ENCODE peak calls at places on chromosomes 12 and 14, in four cellular contexts. T, N, U and W are unnamed samples.

GRCh38 chr14:24243336-24243836 is 963 bp upstream of the TINF2 start:
- DNase-seq in T (peak), N (peak), U (no peak), W (no peak)

GRCh38 chr12:1034243-1034642 is 43.2 kb downstream of the ERC1 start:
- DNase-seq in N (no peak), U (no peak), T (no peak), W (no peak)

GRCh38 chr12:78928200-78929074 is 63.9 kb downstream of the SYT1 start:
- DNase-seq in T (no peak), U (no peak), N (no peak), W (no peak)

GRCh38 chr12:94110258-94110657 is 38.1 kb upstream of the PLXNC1 start:
- DNase-seq in U (no peak), T (no peak), N (peak), W (no peak)

GRCh38 chr14:81087230-81087629 is 131.8 kb downstream of the TSHR start:
- DNase-seq in T (no peak), U (no peak), N (no peak), W (no peak)

GRCh38 chr12:82904219-82904795 is 217.6 kb downstream of the TMTC2 start:
- DNase-seq in N (no peak), T (no peak), U (no peak), W (no peak)

GRCh38 chr14:82757775-82758174 is 1224.1 kb upstream of the SEL1L start:
- DNase-seq in N (no peak), U (no peak), T (no peak), W (no peak)

GRCh38 chr14:90409209-90409730 is 12.4 kb downstream of the CALM1 start:
- DNase-seq in T (peak), N (no peak), U (peak), W (no peak)

GRCh38 chr14:93981316-93981715 is 4.9 kb upstream of the ASB2 start:
- DNase-seq in T (no peak), N (peak), U (no peak), W (no peak)

GRCh38 chr14:39988939-39989338 is 556.7 kb upstream of the FBXO33 start:
- DNase-seq in N (peak), T (no peak), U (no peak), W (no peak)

GRCh38 chr12:32051511-32052299 is 54.9 kb upstream of the BICD1 start:
- DNase-seq in N (no peak), T (no peak), U (no peak), W (no peak)

GRCh38 chr14:101851716-101852395 is 90.3 kb downstream of the PPP2R5C start:
- DNase-seq in U (no peak), T (no peak), N (no peak), W (no peak)

GRCh38 chr12:108839011-108839889 is 18.1 kb downstream of the SSH1 start:
- DNase-seq in U (peak), N (no peak), T (peak), W (peak)

GRCh38 chr14:49193365-49194050 is 392.7 kb downstream of the RPS29 start:
- DNase-seq in N (no peak), T (no peak), U (no peak), W (no peak)

GRCh38 chr14:53879022-53879686 is 77.5 kb downstream of the BMP4 start:
- DNase-seq in U (no peak), N (no peak), T (no peak), W (no peak)

GRCh38 chr12:47458273-47458672 is 247.6 kb downstream of the RPAP3 start:
- DNase-seq in T (peak), N (no peak), U (no peak), W (no peak)

GRCh38 chr14:57712101-57712500 is 153.8 kb downstream of the SLC35F4 start:
- DNase-seq in U (no peak), T (no peak), N (no peak), W (no peak)

GRCh38 chr14:100107236-100107635 is 42.0 kb downstream of the EVL start:
- DNase-seq in T (no peak), N (no peak), U (no peak), W (no peak)

GRCh38 chr12:11797317-11797913 is 147.9 kb downstream of the ETV6 start:
- DNase-seq in U (no peak), T (no peak), N (no peak), W (no peak)

GRCh38 chr12:6605425-6606330 is 1.5 kb downstream of the CHD4 start:
- DNase-seq in N (peak), T (peak), U (peak), W (peak)

GRCh38 chr12:6608592-6609311 is 1.6 kb upstream of the CHD4 start:
- DNase-seq in N (peak), T (no peak), U (no peak), W (peak)

GRCh38 chr12:6606331-6607131 is 648 bp downstream of the CHD4 start:
- DNase-seq in T (peak), N (peak), U (peak), W (peak)

GRCh38 chr12:6604254-6605029 is 2.7 kb downstream of the CHD4 start:
- DNase-seq in T (no peak), N (no peak), U (no peak), W (peak)

DNA sequence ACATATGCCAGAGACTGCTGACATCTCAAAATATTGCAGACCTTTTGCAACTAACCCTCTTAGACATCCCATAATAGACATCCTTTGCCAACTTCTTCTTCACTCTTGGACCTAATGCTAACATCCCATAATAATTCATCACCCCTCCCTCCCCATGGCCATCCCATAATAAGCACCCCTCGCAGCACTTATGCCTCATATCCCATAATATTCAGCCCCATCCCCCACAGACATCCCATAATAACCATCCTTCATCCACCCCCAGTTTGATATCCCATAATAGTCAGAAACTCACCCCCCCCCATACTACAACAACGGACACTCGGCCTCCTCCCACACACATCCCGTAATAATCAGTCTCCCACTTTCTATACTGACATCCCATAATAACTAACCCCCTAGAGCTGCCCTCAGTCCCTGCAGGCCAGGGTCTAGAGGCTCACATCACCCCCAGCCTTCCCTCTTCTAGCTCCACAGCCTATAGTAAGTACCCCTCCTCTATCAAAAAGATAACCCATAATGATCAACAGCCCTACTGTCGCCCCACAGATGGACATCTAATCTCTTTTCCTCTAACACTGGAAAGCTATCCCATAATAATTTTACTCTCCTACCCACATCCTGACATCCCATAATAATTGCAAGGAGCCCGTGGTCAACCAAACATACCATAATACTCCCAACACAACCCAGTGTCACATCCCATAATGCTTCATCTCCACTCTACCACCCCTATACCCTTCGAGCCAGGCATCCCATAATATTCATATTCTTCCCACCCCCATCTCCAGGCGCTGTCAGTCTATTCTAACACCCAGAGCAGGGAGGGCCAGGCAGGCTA is 792 bp upstream of the CHD4 start:
- DNase-seq in T (peak), U (peak), N (peak), W (peak)
- H3K27ac ChIP-seq in T (peak), U (peak), N (peak), W (peak)

DNA sequence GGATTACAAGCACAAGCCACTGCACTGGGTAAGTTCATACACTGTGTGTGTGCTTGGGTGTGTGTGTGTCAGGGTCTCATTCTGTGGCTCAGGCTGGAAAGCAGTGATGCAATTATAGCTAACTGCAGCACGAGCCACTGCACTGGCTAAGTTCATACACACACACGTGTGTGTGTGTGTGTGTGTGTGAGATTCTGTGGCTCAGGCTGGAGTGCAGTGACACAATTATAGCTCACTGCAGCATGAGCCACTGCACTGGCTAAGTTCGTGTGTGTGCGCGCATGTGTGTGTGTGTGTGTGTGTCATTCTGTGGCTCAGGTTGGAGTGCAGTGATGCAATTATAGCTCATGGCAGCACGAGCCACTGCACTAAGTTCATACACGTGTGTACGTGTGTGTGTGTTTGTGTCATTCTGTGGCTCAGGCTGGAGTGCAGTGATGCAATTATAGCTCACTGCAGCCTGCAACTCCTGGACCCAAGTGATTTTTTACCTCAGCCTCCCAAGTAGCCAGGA is 85.4 kb downstream of the HECTD1 start:
- DNase-seq in T (no peak), U (no peak), N (no peak), W (no peak)
- TF ChIP-seq CTCF in T (no peak), U (no peak), N (no peak), W (no peak)

DNA sequence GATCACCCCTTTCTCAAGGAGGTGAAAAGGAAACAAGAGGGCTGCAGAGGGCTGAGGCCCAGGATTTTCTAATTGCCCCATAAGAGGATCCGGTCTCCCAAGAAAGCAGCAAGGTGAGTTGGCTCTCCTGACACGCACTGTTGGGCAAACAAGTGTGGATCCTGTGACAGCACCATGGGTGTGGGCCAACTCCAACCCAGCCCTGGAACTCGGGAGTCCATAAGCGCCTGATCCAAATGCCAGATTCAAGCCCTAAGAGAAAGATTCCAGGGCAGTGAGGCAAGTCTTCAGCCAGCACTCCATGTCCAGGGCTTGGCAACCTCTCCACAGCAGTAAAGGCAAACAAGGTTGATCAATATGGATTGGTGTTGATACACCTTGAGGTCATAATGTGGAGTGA is 33.1 kb downstream of the KCNA5 start:
- DNase-seq in U (peak), T (no peak), N (no peak), W (no peak)
- H3K27ac ChIP-seq in U (no peak), T (no peak), N (no peak), W (no peak)

GRCh38 chr12:119644930-119645329 is 23.0 kb upstream of the PRKAB1 start:
- DNase-seq in N (no peak), T (no peak), U (no peak), W (no peak)

GRCh38 chr12:119645535-119646059 is 22.3 kb upstream of the PRKAB1 start:
- DNase-seq in U (no peak), N (no peak), T (no peak), W (no peak)

DNA sequence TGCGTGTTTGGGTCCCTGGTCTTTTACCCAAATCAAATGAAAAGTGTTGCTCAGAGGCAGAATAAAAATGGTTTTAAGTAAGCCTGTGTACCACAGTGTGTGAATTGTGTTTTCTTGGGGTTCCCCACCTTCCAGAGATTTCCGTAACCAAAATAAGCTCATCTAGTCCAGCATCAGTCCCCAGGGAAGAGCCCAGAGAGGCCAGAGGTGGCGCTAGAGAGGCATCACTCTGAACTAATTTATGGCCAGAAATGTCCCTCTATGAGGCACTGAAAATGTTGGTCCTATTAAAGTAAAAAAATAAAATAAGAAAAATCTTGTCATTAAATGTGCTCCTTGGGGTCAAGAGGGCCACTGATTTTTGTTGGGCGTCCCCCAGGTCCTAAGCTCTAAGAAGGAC is 24.9 kb upstream of the PRKAB1 start:
- DNase-seq in N (peak), U (no peak), T (no peak), W (peak)
- TF ChIP-seq CTCF in N (peak), U (no peak), T (no peak), W (no peak)

GRCh38 chr14:92935446-92935845 is 12.5 kb downstream of the CHGA start:
- DNase-seq in U (no peak), T (no peak), N (no peak), W (no peak)

GRCh38 chr14:92937229-92937937 is 14.4 kb downstream of the CHGA start:
- DNase-seq in U (no peak), N (no peak), T (no peak), W (no peak)

GRCh38 chr14:92938235-92938875 is 15.4 kb downstream of the CHGA start:
- DNase-seq in N (peak), T (no peak), U (no peak), W (no peak)

GRCh38 chr14:92934196-92935085 is 11.5 kb downstream of the CHGA start:
- DNase-seq in N (no peak), T (no peak), U (no peak), W (no peak)

DNA sequence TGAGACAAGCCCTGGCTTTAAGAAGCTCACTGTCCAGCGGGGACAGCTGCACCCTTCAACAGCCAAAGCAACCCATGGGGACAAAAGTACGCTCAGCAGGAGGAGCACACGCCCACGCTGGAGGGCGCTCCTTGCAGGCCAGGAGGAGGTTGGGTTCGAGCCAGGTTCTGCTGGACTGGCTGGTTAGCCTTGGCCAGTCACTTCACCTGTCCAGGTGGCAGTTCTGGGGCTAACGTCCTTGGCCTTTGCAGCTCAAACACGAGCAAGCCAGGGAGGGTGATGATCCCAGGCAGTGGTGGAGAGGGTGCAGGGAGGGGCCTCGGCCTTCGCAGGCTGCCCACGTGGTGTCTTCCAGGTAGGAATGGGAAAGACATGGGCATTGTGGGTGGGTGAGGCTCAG is 13.1 kb downstream of the CHGA start:
- DNase-seq in N (no peak), U (no peak), T (no peak), W (no peak)
- H3K27ac ChIP-seq in N (no peak), U (no peak), T (no peak), W (no peak)

DNA sequence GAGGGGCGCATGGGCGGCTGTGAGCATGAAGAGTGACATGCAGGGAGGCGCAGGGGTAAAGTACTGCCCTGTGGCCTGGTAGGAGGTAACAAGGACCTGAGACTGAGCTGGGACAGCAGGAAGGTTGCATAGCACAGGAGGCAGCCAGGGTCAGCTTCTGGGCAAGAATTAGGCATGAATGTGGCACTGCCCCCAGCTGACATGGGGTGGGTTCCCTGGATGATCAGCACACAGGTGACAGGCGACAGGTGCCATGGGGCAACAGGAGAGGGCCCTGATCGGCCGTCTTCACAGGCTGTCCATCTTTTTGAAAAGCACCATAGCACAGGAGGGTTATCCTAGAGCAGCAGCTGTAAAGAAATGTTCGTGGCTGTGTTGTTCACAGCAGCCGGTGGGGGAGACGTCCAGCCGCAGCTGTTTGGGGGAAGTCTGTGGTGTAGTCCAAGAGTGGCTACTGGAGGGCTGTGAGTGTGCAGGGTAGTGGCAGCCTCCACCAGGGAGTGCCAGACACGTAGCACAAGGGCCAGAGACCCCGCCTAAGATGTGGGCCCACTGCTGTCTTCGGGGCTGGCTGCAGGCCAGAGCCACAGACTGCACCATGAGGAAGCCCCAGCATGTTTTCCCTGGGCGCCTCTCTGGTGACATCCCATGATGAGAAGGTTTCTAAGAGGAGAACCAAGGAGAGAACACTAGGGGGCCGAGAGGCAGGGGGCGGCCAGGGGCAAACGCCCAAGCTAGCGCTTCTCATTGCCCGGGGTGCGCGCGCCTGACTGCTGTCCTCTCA is 8.4 kb downstream of the CLBA1 start:
- DNase-seq in N (no peak), T (no peak), U (no peak), W (no peak)
- TF ChIP-seq CTCF in N (no peak), T (no peak), U (no peak), W (no peak)

GRCh38 chr12:104719700-104720345 is 238.3 kb downstream of the SLC41A2 start:
- DNase-seq in N (no peak), T (peak), U (no peak), W (no peak)

GRCh38 chr12:104720346-104721064 is 237.6 kb downstream of the SLC41A2 start:
- DNase-seq in N (no peak), T (peak), U (peak), W (peak)

GRCh38 chr12:104722541-104723534 is 235.3 kb downstream of the SLC41A2 start:
- DNase-seq in N (peak), T (no peak), U (peak), W (no peak)

GRCh38 chr12:104721944-104722343 is 236.1 kb downstream of the SLC41A2 start:
- DNase-seq in U (peak), T (no peak), N (no peak), W (no peak)

DNA sequence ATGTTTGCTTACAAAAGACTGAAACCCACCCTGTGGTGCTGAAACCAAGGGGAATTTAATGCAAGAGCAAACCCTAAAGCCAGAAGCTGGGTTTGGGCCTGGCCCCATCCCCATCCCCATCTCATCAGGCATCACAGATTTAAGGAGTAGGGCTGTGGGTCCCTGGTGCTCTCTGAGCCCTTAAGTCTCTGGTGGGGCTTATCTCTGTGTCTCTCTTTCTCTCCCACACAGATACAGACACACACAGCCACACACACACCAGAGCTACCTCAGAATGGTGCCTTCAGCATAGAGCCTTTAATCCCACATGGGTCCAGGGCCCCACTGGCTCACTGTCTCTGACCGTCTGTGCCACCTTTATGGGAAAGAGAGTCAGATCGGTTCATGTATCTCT is 237.0 kb downstream of the SLC41A2 start:
- DNase-seq in T (no peak), U (peak), N (no peak), W (no peak)
- H3K27ac ChIP-seq in T (no peak), U (peak), N (peak), W (peak)